ENCODE peak calls at places on chromosomes 3 and 15, in four cellular contexts. S is MM.1S, O is HCT116, E is PC-3. J is an unnamed sample. For H3K9me2, the result is how much of the 10 kb centered on the place peaks cover.

GRCh38 chr3:63984391-63984790 is 38.9 kb downstream of the PSMD6 start:
- DNase-seq in S (no peak), E (no peak), O (no peak), J (no peak)

GRCh38 chr3:178002113-178002512 is 534.1 kb upstream of the KCNMB2 start:
- DNase-seq in O (no peak), S (no peak), E (no peak), J (no peak)

GRCh38 chr3:105349988-105350387 is 16.7 kb upstream of the ALCAM start:
- DNase-seq in O (no peak), S (no peak), E (no peak), J (no peak)

GRCh38 chr3:3800685-3801509 is 1.7 kb downstream of the LRRN1 start:
- DNase-seq in E (no peak), S (no peak), O (no peak), J (no peak)

GRCh38 chr15:79154491-79155182 is 64.1 kb upstream of the RASGRF1 start:
- DNase-seq in E (no peak), S (no peak), O (no peak), J (no peak)

GRCh38 chr15:47505712-47506542 is 211.4 kb upstream of the SEMA6D start:
- DNase-seq in O (no peak), S (no peak), E (no peak), J (no peak)

GRCh38 chr3:120743556-120744195 is 1.1 kb downstream of the GTF2E1 start:
- DNase-seq in E (peak), S (no peak), O (no peak), J (no peak)

GRCh38 chr3:190117995-190118394 is 2.7 kb downstream of the P3H2 start:
- DNase-seq in O (no peak), S (no peak), E (no peak), J (no peak)

GRCh38 chr15:39455502-39455991 is 125.3 kb upstream of the THBS1 start:
- DNase-seq in S (no peak), O (no peak), E (peak), J (no peak)

GRCh38 chr3:110932515-110933095 is 139.0 kb upstream of the NECTIN3 start:
- DNase-seq in S (no peak), E (no peak), O (no peak), J (no peak)

GRCh38 chr15:35696767-35697231 is 150.8 kb upstream of the DPH6 start:
- DNase-seq in E (peak), S (no peak), O (peak), J (no peak)

GRCh38 chr3:17077614-17078013 is 192.9 kb downstream of the PLCL2 start:
- DNase-seq in O (no peak), S (no peak), E (no peak), J (no peak)

GRCh38 chr3:13515786-13516783 is 32.8 kb upstream of the FBLN2 start:
- DNase-seq in O (no peak), E (no peak), S (no peak), J (no peak)

GRCh38 chr3:64765951-64766350 is 78.2 kb upstream of the ADAMTS9 start:
- DNase-seq in E (no peak), S (no peak), O (no peak), J (no peak)

GRCh38 chr15:49023354-49023753 is 22.9 kb downstream of the SECISBP2L start:
- DNase-seq in O (no peak), E (no peak), S (peak), J (no peak)

GRCh38 chr15:40846846-40847224 is 3.0 kb downstream of the SPINT1 start:
- DNase-seq in O (no peak), E (peak), S (no peak), J (no peak)

GRCh38 chr3:123422457-123422856 is 26.4 kb downstream of the ADCY5 start:
- DNase-seq in S (no peak), O (no peak), E (no peak), J (no peak)

GRCh38 chr15:32750981-32751380 is 33.2 kb downstream of the GREM1 start:
- DNase-seq in O (no peak), S (no peak), E (no peak), J (no peak)

GRCh38 chr15:100201376-100202280 is 140.1 kb downstream of the ADAMTS17 start:
- DNase-seq in S (no peak), E (no peak), O (no peak), J (peak)

GRCh38 chr3:125061170-125061569 is 5.4 kb upstream of the HEG1 start:
- DNase-seq in O (no peak), S (no peak), E (no peak), J (no peak)
- H3K4me2 ChIP-seq in O (no peak), S (no peak), E (no peak), J (no peak)

GRCh38 chr15:31330836-31331235 is 4.2 kb downstream of the KLF13 start:
- DNase-seq in O (no peak), S (no peak), E (no peak), J (no peak)
- H3K4me3 ChIP-seq in O (no peak), S (no peak), E (no peak), J (peak)

GRCh38 chr3:41162541-41162940 is 36.8 kb upstream of the CTNNB1 start:
- DNase-seq in E (no peak), S (no peak), O (no peak), J (no peak)
- H3K9me2 ChIP-seq in E (under half), S (under half), O (under half), J (under half)

GRCh38 chr15:98787936-98788757 is 139.8 kb downstream of the IGF1R start:
- DNase-seq in O (no peak), S (no peak), E (no peak), J (no peak)

GRCh38 chr15:98785408-98785795 is 137.1 kb downstream of the IGF1R start:
- DNase-seq in O (no peak), E (no peak), S (no peak), J (no peak)

GRCh38 chr15:98785796-98786581 is 137.7 kb downstream of the IGF1R start:
- DNase-seq in S (no peak), O (no peak), E (no peak), J (no peak)

GRCh38 chr15:98787190-98787589 is 138.9 kb downstream of the IGF1R start:
- DNase-seq in O (no peak), E (no peak), S (no peak), J (no peak)

DNA sequence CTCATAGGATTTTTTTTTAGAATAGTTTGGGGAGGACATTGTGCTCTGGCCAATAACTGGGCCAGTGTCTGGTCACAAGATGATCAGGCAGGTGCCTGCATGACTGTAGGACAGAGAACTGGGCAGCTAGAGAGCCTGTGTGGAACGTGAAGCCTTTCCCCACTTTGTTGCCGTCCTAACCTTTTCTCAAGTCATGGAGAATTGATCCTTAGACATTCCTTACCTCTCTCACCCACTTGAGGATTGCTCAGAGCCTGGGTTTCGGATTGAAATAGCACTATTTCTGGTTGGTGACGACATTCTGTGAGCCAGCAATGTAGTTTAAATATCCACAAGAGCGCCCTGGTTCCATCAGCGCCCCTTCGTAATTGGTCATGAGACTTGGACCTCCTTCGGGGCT is 138.4 kb downstream of the IGF1R start:
- DNase-seq in O (no peak), S (no peak), E (no peak), J (no peak)
- H3K4me2 ChIP-seq in O (no peak), S (no peak), E (no peak), J (no peak)

GRCh38 chr15:94280301-94280700 is 48.9 kb downstream of the MCTP2 start:
- DNase-seq in O (no peak), E (no peak), S (no peak), J (no peak)
- H3K4me3 ChIP-seq in O (no peak), E (no peak), S (no peak), J (no peak)

J was measured in OCI-LY7.